ENCODE peak calls at places on chromosome 15, in eight cellular contexts. R is CD4-positive, alpha-beta T cell; F is bronchial epithelial cell; Z is AG04450; E is RWPE1; A is sigmoid colon; J is choroid plexus epithelial cell; B is BJ. S is an unnamed sample.

GRCh38 chr15:72319360-72319984 is 485 bp downstream of the CELF6 start:
- DNase-seq in R (peak), F (peak), Z (no peak), E (peak), A (peak), J (peak), B (no peak), S (peak)

GRCh38 chr15:70154440-70155347 is 57.0 kb upstream of the TLE3 start:
- DNase-seq in R (no peak), F (no peak), Z (no peak), E (no peak), A (peak), J (peak), B (no peak), S (no peak)

GRCh38 chr15:31360158-31360561 is 33.5 kb downstream of the KLF13 start:
- DNase-seq in R (no peak), F (no peak), Z (no peak), E (no peak), A (no peak), J (no peak), B (no peak), S (peak)

GRCh38 chr15:100725121-100726069 is 123.0 kb downstream of the ASB7 start:
- DNase-seq in R (no peak), F (peak), Z (peak), E (no peak), A (no peak), J (peak), B (peak), S (no peak)

GRCh38 chr15:77342767-77343166 is 77.1 kb downstream of the PEAK1 start:
- DNase-seq in R (no peak), F (no peak), Z (no peak), E (no peak), A (no peak), J (peak), B (no peak), S (no peak)

GRCh38 chr15:84840255-84840654 is 23.1 kb downstream of the ALPK3 start:
- DNase-seq in R (no peak), F (no peak), Z (no peak), E (no peak), A (no peak), J (no peak), B (no peak), S (no peak)

GRCh38 chr15:72375501-72375845 is 341 bp downstream of the HEXA start:
- DNase-seq in R (no peak), F (peak), Z (no peak), E (no peak), A (no peak), J (no peak), B (no peak), S (no peak)

GRCh38 chr15:78906310-78906608 is 33.6 kb downstream of the MORF4L1 start:
- DNase-seq in R (no peak), F (peak), Z (peak), E (peak), A (no peak), J (peak), B (peak), S (no peak)

GRCh38 chr15:37046876-37047614 is 53.3 kb downstream of the MEIS2 start:
- DNase-seq in R (no peak), F (peak), Z (no peak), E (peak), A (no peak), J (peak), B (peak), S (no peak)

GRCh38 chr15:35838422-35839150 is 292.6 kb upstream of the DPH6 start:
- DNase-seq in R (no peak), F (no peak), Z (no peak), E (no peak), A (no peak), J (no peak), B (no peak), S (no peak)

GRCh38 chr15:31487811-31488436 is 161.3 kb downstream of the KLF13 start:
- DNase-seq in R (no peak), F (peak), Z (no peak), E (peak), A (no peak), J (peak), B (no peak), S (no peak)

GRCh38 chr15:63899193-63899592 is 65.4 kb upstream of the HERC1 start:
- DNase-seq in R (no peak), F (no peak), Z (no peak), E (no peak), A (no peak), J (no peak), B (no peak), S (peak)

DNA sequence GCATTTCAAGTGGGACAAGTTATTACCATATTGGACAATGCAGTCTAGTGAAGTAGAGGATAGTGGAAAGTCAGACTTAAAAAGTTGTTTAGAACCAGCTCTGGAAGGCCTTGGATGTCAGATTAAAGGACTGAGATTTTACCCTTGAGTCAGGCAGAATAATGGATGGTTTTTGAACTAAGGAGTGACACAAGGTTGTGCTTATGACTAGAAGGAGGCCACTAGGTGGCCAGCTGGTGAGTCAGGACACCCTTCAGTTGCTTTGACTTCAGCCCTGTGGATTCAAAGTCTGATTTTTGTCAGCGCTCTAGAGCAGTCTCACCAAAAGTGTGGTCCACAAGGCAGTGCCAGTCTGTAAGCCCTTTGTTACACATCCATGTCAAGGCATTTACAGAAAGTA is 3.8 kb upstream of the GABPB1 start:
- DNase-seq in R (peak), F (peak), Z (no peak), E (peak), A (no peak), J (peak), B (no peak), S (no peak)
- TF ChIP-seq CTCF in R (no peak), F (peak), Z (peak), E (peak), A (no peak), J (peak), B (peak), S (peak)

DNA sequence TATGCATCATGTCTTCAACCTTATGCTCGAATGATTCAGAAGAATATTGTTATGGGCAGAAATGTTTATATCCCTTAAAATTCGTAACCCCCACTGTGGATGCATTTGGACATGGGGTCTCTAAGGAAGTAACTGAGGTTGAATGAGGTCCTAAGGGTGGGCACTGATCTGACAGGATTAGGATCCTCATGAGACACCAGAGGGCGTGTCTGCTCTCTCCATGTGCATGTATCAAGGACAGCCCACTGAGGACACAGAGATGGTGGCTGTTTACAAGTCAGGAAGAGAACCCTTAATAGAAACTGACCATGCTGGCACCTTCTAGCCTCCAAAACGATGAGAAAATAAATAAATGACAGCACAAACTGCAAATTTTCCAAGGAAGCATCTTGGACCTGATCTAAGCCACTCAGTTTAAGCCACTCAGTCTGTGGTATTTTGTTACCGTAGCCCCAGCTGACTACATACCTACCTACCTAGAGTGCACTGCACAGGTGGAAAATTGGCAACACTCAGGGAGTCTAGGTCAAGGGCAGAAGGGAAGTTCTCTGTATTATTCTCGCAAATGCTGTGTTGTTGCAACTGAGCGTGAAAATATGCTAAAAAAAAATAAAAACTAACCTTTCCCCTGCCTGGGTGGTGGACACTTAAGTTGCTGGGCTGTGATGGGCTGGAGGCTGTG is 126.6 kb downstream of the TJP1 start:
- DNase-seq in R (no peak), F (no peak), Z (no peak), E (no peak), A (no peak), J (no peak), B (no peak), S (no peak)
- TF ChIP-seq CTCF in R (no peak), F (no peak), Z (no peak), E (no peak), A (no peak), J (peak), B (no peak), S (no peak)

GRCh38 chr15:65385868-65386253 is 8.1 kb upstream of the IGDCC3 start:
- DNase-seq in R (no peak), F (no peak), Z (no peak), E (no peak), A (peak), J (peak), B (no peak), S (no peak)
- TF ChIP-seq CTCF in R (peak), F (no peak), Z (no peak), E (peak), A (no peak), J (no peak), B (no peak), S (peak)

GRCh38 chr15:38187646-38188313 is 64.9 kb upstream of the SPRED1 start:
- DNase-seq in R (no peak), F (no peak), Z (no peak), E (no peak), A (no peak), J (no peak), B (no peak), S (no peak)
- TF ChIP-seq CTCF in R (no peak), F (no peak), Z (no peak), E (no peak), A (no peak), J (no peak), B (no peak), S (no peak)

DNA sequence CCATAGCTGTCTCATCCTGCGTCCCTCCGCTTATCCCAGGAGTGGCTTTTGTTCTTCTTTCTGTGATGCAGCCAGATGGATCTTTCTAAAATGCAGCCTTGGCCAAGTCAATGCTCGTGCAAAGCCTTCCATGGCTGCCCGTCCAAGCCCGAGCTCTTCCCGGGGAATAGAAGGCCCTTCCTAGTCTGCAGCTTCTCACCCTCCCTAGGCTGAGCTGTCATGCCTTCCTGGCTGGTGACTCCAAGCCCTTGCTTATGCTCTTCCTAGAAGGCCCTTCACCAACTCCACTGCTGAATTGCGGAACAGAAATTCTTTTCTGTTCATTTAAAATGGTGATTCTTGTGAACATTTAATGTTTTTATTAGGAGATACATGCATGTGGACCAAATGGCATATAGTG is 95.9 kb downstream of the SMAD6 start:
- DNase-seq in R (no peak), F (no peak), Z (no peak), E (no peak), A (no peak), J (no peak), B (no peak), S (no peak)
- TF ChIP-seq CTCF in R (no peak), F (no peak), Z (no peak), E (no peak), A (no peak), J (no peak), B (no peak), S (no peak)

GRCh38 chr15:43483306-43484128 is 9.4 kb downstream of the TP53BP1 start:
- DNase-seq in R (no peak), F (no peak), Z (no peak), E (no peak), A (no peak), J (peak), B (no peak), S (no peak)
- TF ChIP-seq CTCF in R (peak), F (peak), Z (peak), E (peak), A (no peak), J (peak), B (peak), S (no peak)

DNA sequence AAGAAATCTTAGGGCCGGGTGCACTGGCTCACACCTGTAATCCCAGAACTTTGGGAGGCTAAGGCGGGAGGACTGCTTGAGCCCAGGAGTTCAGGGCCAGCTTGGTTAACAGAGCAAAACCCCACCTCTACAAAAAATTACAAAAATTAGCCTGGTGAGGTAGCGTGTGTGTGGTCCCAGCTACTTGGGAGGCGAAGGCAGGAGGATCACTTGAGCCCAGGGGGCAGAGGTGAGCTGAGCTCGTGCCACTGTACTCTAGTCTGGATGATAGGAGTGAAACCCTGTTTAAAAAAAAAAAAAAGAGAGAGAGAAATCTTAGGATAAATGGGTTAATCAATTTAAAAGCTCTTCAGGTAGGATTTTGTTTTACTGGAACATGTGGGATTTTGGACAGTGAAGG is 31.2 kb upstream of the DUT start:
- DNase-seq in R (no peak), F (no peak), Z (no peak), E (no peak), A (no peak), J (no peak), B (no peak), S (no peak)
- TF ChIP-seq CTCF in R (no peak), F (no peak), Z (no peak), E (no peak), A (no peak), J (no peak), B (no peak), S (no peak)

GRCh38 chr15:44319385-44319784 is 30.9 kb downstream of the GOLM2 start:
- DNase-seq in R (no peak), F (no peak), Z (no peak), E (no peak), A (no peak), J (no peak), B (no peak), S (no peak)
- TF ChIP-seq CTCF in R (no peak), F (no peak), Z (no peak), E (no peak), A (no peak), J (no peak), B (no peak), S (no peak)

GRCh38 chr15:81809543-81809942 is 236.3 kb downstream of the MEX3B start:
- DNase-seq in R (no peak), F (no peak), Z (no peak), E (peak), A (no peak), J (peak), B (no peak), S (no peak)

GRCh38 chr15:81814882-81815455 is 230.8 kb downstream of the MEX3B start:
- DNase-seq in R (no peak), F (no peak), Z (no peak), E (no peak), A (no peak), J (no peak), B (no peak), S (no peak)

DNA sequence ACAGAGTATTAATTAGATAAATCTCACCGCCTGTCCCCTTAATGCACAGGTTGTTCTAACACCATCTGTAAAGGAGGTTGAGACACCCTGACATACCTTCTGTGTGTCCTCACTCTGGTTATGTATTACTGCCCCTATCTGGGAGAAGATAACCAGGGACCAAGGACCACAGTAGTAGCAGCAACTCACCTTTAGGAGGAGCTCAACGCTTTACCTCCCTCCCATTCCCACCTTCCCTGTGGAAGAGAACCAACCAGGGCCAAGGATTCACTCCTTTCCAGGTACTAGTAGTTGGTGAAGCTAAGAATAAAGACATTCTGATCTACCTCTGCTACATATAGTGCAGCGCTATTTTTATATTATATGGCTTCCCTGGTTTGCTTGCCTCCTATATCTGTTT is 232.6 kb downstream of the MEX3B start:
- DNase-seq in R (no peak), F (no peak), Z (no peak), E (peak), A (no peak), J (peak), B (no peak), S (no peak)
- TF ChIP-seq CTCF in R (no peak), F (no peak), Z (peak), E (peak), A (no peak), J (peak), B (peak), S (no peak)